ENCODE peak calls at places on chromosomes 1 and 21, in ten cellular contexts. G is astrocyte, W is neural progenitor cell, Q is right atrium auricular region, E is AG10803, D is Panc1, R is uterus, X is cardiac fibroblast, M is heart left ventricle, O is ovary. F is an unnamed sample.

GRCh38 chr1:161374373-161374772 is 6.7 kb upstream of the CFAP126 start:
- DNase-seq in G (no peak), W (no peak), Q (no peak), E (no peak), D (no peak), R (no peak), X (peak), M (no peak), O (no peak), F (peak)

GRCh38 chr1:205060746-205061145 is 17.7 kb downstream of the CNTN2 start:
- DNase-seq in G (no peak), W (no peak), Q (no peak), E (no peak), D (no peak), R (no peak), X (no peak), M (no peak), O (no peak), F (no peak)

GRCh38 chr21:40120944-40121575 is 253.8 kb downstream of the PCP4 start:
- DNase-seq in G (no peak), W (peak), Q (no peak), E (peak), D (no peak), R (no peak), X (peak), M (no peak), O (no peak), F (peak)

GRCh38 chr1:30043731-30044408 is 679.5 kb downstream of the MATN1 start:
- DNase-seq in G (no peak), W (no peak), Q (peak), E (no peak), D (no peak), R (no peak), X (no peak), M (no peak), O (no peak), F (no peak)

GRCh38 chr1:237303929-237304328 is 261.9 kb downstream of the RYR2 start:
- DNase-seq in G (no peak), W (no peak), Q (no peak), E (no peak), D (no peak), R (no peak), X (no peak), M (no peak), O (no peak), F (no peak)

GRCh38 chr1:174953657-174954435 is 45.9 kb upstream of the CACYBP start:
- DNase-seq in G (no peak), W (peak), Q (no peak), E (no peak), D (no peak), R (no peak), X (no peak), M (no peak), O (no peak), F (peak)

GRCh38 chr1:38872401-38873026 is 634 bp downstream of the MYCBP start:
- DNase-seq in G (peak), W (peak), Q (no peak), E (peak), D (no peak), R (no peak), X (peak), M (peak), O (no peak), F (peak)

GRCh38 chr1:145946477-145946986 is 11.3 kb downstream of the LIX1L start:
- DNase-seq in G (no peak), W (no peak), Q (no peak), E (no peak), D (no peak), R (no peak), X (no peak), M (no peak), O (no peak), F (no peak)

GRCh38 chr1:184621262-184621661 is 133.4 kb downstream of the EDEM3 start:
- DNase-seq in G (peak), W (no peak), Q (no peak), E (peak), D (no peak), R (no peak), X (peak), M (no peak), O (peak), F (peak)

GRCh38 chr21:45522986-45523385 is 19.3 kb downstream of the SLC19A1 start:
- DNase-seq in G (no peak), W (no peak), Q (no peak), E (no peak), D (no peak), R (no peak), X (no peak), M (peak), O (peak), F (no peak)

GRCh38 chr1:199463521-199464127 is 563.9 kb upstream of the NR5A2 start:
- DNase-seq in G (peak), W (peak), Q (no peak), E (peak), D (no peak), R (no peak), X (peak), M (no peak), O (no peak), F (peak)

GRCh38 chr1:170471310-170471839 is 60.6 kb upstream of the GORAB start:
- DNase-seq in G (peak), W (no peak), Q (no peak), E (peak), D (no peak), R (no peak), X (peak), M (no peak), O (no peak), F (peak)

GRCh38 chr1:226551299-226551698 is 2.7 kb downstream of the STUM start:
- DNase-seq in G (no peak), W (no peak), Q (no peak), E (no peak), D (no peak), R (peak), X (no peak), M (peak), O (no peak), F (no peak)

GRCh38 chr1:164092603-164093353 is 466.2 kb upstream of the PBX1 start:
- DNase-seq in G (no peak), W (no peak), Q (no peak), E (no peak), D (no peak), R (no peak), X (peak), M (no peak), O (no peak), F (peak)

GRCh38 chr21:27158967-27159366 is 192.1 kb upstream of the ADAMTS5 start:
- DNase-seq in G (no peak), W (no peak), Q (no peak), E (no peak), D (no peak), R (no peak), X (no peak), M (no peak), O (no peak), F (peak)

GRCh38 chr1:9293512-9294439 is 1.1 kb downstream of the SPSB1 start:
- DNase-seq in G (peak), W (no peak), Q (no peak), E (peak), D (no peak), R (no peak), X (peak), M (no peak), O (peak), F (peak)

GRCh38 chr1:34188418-34188817 is 11.7 kb downstream of the C1orf94 start:
- DNase-seq in G (no peak), W (peak), Q (no peak), E (no peak), D (no peak), R (no peak), X (no peak), M (no peak), O (no peak), F (no peak)

GRCh38 chr1:211280910-211281309 is 21.7 kb downstream of the RCOR3 start:
- DNase-seq in G (no peak), W (no peak), Q (no peak), E (no peak), D (no peak), R (no peak), X (no peak), M (no peak), O (no peak), F (no peak)

GRCh38 chr1:27560271-27561125 is 43.4 kb downstream of the AHDC1 start:
- DNase-seq in G (no peak), W (peak), Q (no peak), E (no peak), D (no peak), R (no peak), X (no peak), M (peak), O (peak), F (no peak)

GRCh38 chr1:118077331-118078055 is 107.5 kb downstream of the SPAG17 start:
- DNase-seq in G (no peak), W (peak), Q (no peak), E (peak), D (no peak), R (no peak), X (peak), M (no peak), O (no peak), F (peak)

GRCh38 chr1:25760871-25761270 is 39.1 kb upstream of the SELENON start:
- DNase-seq in G (no peak), W (no peak), Q (no peak), E (no peak), D (no peak), R (no peak), X (no peak), M (no peak), O (no peak), F (no peak)

GRCh38 chr1:87243573-87243972 is 85.1 kb upstream of the LMO4 start:
- DNase-seq in G (peak), W (no peak), Q (no peak), E (peak), D (no peak), R (no peak), X (peak), M (no peak), O (no peak), F (peak)

GRCh38 chr1:247297263-247298123 is 34.2 kb downstream of the ZNF496 start:
- DNase-seq in G (no peak), W (no peak), Q (no peak), E (no peak), D (no peak), R (no peak), X (no peak), M (no peak), O (no peak), F (no peak)

GRCh38 chr21:39444406-39445145 is 1.0 kb downstream of the LCA5L start:
- DNase-seq in G (peak), W (peak), Q (no peak), E (peak), D (no peak), R (peak), X (peak), M (no peak), O (no peak), F (peak)

GRCh38 chr21:43826623-43826974 is 37.2 kb downstream of the RRP1 start:
- DNase-seq in G (no peak), W (no peak), Q (no peak), E (no peak), D (no peak), R (no peak), X (no peak), M (no peak), O (no peak), F (no peak)

GRCh38 chr1:18886003-18886335 is 16.4 kb downstream of the ALDH4A1 start:
- DNase-seq in G (peak), W (no peak), Q (no peak), E (peak), D (no peak), R (no peak), X (no peak), M (no peak), O (no peak), F (no peak)

GRCh38 chr1:31476891-31477846 is 64.2 kb downstream of the SERINC2 start:
- DNase-seq in G (no peak), W (no peak), Q (no peak), E (no peak), D (no peak), R (no peak), X (no peak), M (no peak), O (no peak), F (peak)

GRCh38 chr1:209965996-209966395 is 28.0 kb downstream of the SYT14 start:
- DNase-seq in G (no peak), W (no peak), Q (no peak), E (no peak), D (no peak), R (no peak), X (no peak), M (no peak), O (no peak), F (no peak)

GRCh38 chr1:84997667-84998600 is 1.0 kb upstream of the MCOLN2 start:
- DNase-seq in G (peak), W (peak), Q (no peak), E (peak), D (no peak), R (no peak), X (peak), M (no peak), O (no peak), F (peak)

GRCh38 chr1:33161061-33161681 is 20.7 kb downstream of the TRIM62 start:
- DNase-seq in G (peak), W (peak), Q (no peak), E (no peak), D (no peak), R (peak), X (peak), M (peak), O (peak), F (peak)

GRCh38 chr1:205709059-205709398 is 28.7 kb upstream of the SLC45A3 start:
- DNase-seq in G (peak), W (no peak), Q (no peak), E (peak), D (no peak), R (no peak), X (peak), M (no peak), O (no peak), F (peak)

GRCh38 chr1:119101563-119101962 is 38.9 kb downstream of the WARS2 start:
- DNase-seq in G (peak), W (no peak), Q (no peak), E (peak), D (no peak), R (no peak), X (peak), M (no peak), O (no peak), F (peak)

GRCh38 chr1:56532359-56532696 is 47.0 kb downstream of the PLPP3 start:
- DNase-seq in G (no peak), W (no peak), Q (no peak), E (peak), D (no peak), R (no peak), X (peak), M (no peak), O (no peak), F (no peak)

GRCh38 chr1:116375165-116375883 is 2.3 kb downstream of the ATP1A1 start:
- DNase-seq in G (no peak), W (no peak), Q (no peak), E (no peak), D (no peak), R (no peak), X (peak), M (no peak), O (no peak), F (peak)
- H3K4me3 ChIP-seq in G (peak), W (peak), Q (peak), E (peak), D (peak), R (peak), X (peak), M (peak), O (peak), F (peak)

GRCh38 chr1:91273875-91274274 is 130.8 kb downstream of the HFM1 start:
- DNase-seq in G (peak), W (no peak), Q (no peak), E (no peak), D (no peak), R (no peak), X (peak), M (no peak), O (no peak), F (peak)

GRCh38 chr1:91282695-91283420 is 121.8 kb downstream of the HFM1 start:
- DNase-seq in G (peak), W (peak), Q (peak), E (peak), D (peak), R (peak), X (peak), M (peak), O (peak), F (peak)

GRCh38 chr1:91281782-91282181 is 122.9 kb downstream of the HFM1 start:
- DNase-seq in G (no peak), W (no peak), Q (no peak), E (no peak), D (no peak), R (no peak), X (no peak), M (no peak), O (no peak), F (no peak)

GRCh38 chr1:91283421-91283726 is 121.3 kb downstream of the HFM1 start:
- DNase-seq in G (no peak), W (no peak), Q (no peak), E (no peak), D (no peak), R (no peak), X (no peak), M (no peak), O (no peak), F (no peak)

DNA sequence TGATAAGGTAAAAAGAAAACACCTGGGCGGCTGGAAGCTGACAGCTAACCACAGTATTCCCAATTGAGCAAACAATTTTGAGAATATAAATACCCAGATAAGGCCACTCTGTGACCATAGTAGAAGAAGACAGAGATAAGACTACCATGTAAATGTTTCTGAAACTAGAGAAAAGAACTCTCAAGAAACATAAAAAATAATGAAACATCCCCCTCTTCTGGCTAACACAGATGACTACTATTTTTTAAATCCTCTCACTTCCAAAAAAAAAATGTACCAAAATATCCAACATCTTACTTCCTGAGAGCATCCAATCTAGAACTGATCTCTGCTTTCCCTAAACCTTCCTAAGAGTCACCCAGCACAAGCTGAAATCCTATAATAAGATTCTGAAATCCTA is 125.9 kb downstream of the HFM1 start:
- DNase-seq in G (peak), W (peak), Q (no peak), E (peak), D (no peak), R (no peak), X (peak), M (no peak), O (no peak), F (peak)
- TF ChIP-seq CTCF in G (peak), W (peak), Q (peak), E (peak), D (peak), R (no peak), X (peak), M (no peak), O (no peak), F (peak)

DNA sequence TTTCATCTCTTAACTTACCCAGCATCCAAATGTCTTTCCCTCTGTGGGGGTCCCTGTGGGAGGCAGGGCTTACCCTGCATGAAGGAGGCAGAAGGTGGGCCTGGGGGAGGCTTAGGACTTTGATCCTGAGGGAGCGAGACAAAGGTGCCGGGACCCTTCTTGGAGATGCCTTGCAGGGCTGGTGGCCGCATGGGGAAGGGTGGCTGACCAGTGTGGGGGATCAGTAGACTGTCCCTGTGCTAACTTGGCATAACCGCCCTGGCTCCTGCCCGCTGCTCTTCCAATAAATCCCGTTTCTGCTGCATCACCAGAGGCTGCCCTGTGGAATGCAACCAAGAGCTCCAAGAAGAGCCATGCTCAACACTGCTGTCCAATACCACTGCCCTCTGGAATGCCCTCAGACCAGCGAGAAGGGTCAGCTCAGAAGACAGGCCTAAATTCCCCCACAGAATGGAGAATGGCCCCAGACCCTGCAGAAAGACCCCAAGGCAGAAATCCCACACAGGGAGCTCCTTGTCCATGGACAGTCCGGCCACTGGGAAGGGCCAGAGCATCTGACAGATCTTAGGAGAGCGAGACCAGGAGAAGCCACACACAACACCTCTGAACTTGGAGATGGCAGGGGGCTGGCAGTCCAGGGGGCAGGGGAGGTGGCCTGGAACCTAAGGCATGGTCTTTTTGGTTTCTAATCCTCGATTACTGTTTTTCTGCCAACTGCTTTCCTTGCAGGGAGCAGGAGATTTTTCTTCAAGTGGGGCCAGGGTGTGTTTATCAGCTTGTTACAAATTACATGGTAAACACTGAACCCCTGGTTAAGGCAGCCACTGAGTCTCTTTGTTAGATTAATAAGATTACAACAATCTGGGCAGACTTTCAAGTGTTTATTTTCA is 46.7 kb upstream of the DMRTB1 start:
- DNase-seq in G (no peak), W (no peak), Q (no peak), E (no peak), D (no peak), R (no peak), X (no peak), M (no peak), O (no peak), F (no peak)
- H3K4me3 ChIP-seq in G (no peak), W (no peak), Q (no peak), E (no peak), D (no peak), R (no peak), X (no peak), M (no peak), O (no peak), F (no peak)

GRCh38 chr1:155278689-155279160 is 1.5 kb downstream of the HCN3 start:
- DNase-seq in G (no peak), W (no peak), Q (no peak), E (no peak), D (no peak), R (no peak), X (no peak), M (no peak), O (no peak), F (no peak)

GRCh38 chr1:155282488-155283086 is 5.3 kb downstream of the HCN3 start:
- DNase-seq in G (no peak), W (no peak), Q (no peak), E (no peak), D (no peak), R (no peak), X (no peak), M (no peak), O (no peak), F (no peak)

GRCh38 chr1:155277070-155277895 is at the start of gene HCN3:
- DNase-seq in G (peak), W (peak), Q (peak), E (peak), D (peak), R (peak), X (peak), M (peak), O (peak), F (peak)

GRCh38 chr1:155273134-155273982 is at the start of gene CLK2:
- DNase-seq in G (peak), W (peak), Q (peak), E (peak), D (no peak), R (peak), X (peak), M (peak), O (peak), F (peak)

DNA sequence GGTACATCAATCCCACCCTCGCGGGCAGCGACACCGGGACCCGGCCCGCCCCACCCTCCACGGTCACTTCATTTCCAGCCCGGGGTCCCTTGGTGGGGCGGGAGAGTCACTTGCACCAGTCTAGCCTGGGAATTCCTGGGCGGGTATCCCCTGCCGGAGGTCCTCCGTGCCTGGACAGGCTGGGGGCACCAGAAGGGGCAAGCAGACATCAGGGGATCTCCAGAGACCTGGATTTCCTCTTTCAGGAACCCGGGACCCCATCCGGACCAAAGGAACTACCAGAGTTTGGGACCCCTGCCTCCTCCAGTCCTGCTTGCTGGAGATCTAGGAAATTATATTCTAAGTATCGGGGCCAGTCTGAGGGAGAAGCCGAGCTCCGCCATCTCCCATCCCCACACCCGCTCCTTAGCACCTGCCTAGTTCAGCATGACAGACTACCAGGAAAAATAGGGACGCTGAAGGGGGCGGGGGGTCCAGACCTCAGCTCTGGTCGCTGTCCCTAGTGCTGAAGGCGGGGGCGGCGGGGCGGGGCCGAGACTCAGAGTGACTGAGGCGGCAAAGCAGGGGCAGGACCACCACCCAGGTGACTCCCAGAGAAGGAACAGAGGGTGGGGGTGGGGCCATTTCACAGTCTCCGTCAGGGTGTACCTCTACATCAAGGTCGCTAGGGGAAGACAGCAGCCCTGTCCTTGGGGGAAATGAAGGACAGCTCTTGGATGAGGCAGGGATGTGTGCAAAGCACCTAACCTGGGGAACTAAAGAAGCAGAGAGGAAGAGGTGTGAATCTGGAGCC is 829 bp downstream of the HCN3 start:
- DNase-seq in G (no peak), W (peak), Q (no peak), E (no peak), D (no peak), R (peak), X (peak), M (peak), O (peak), F (peak)
- TF ChIP-seq CTCF in G (no peak), W (peak), Q (no peak), E (peak), D (no peak), R (no peak), X (peak), M (no peak), O (no peak), F (peak)